ENCODE peak calls at places on chromosomes 5 and 9, in seven cellular contexts. One of them, this sample, is unnamed.

GRCh38 chr9:20744046-20744630 is 60.1 kb downstream of the FOCAD start:
- DNase-seq in neuronal stem cell: no peak
- DNase-seq in trophoblast cell: no peak
- DNase-seq in H1: no peak
- DNase-seq in H9: no peak
- DNase-seq in mesendoderm: no peak
- DNase-seq in mesenchymal stem cell: no peak
- DNase-seq in this sample: no peak

GRCh38 chr9:91047993-91048607 is 246.5 kb downstream of the SYK start:
- DNase-seq in mesendoderm: no peak
- DNase-seq in neuronal stem cell: no peak
- DNase-seq in H9: no peak
- DNase-seq in trophoblast cell: no peak
- DNase-seq in mesenchymal stem cell: peak
- DNase-seq in H1: peak
- DNase-seq in this sample: peak

GRCh38 chr9:98913705-98914104 is 30.0 kb upstream of the COL15A1 start:
- DNase-seq in H1: no peak
- DNase-seq in mesenchymal stem cell: no peak
- DNase-seq in trophoblast cell: no peak
- DNase-seq in neuronal stem cell: no peak
- DNase-seq in H9: no peak
- DNase-seq in mesendoderm: no peak
- DNase-seq in this sample: no peak

GRCh38 chr9:106149956-106150355 is 455.6 kb downstream of the TMEM38B start:
- DNase-seq in H9: no peak
- DNase-seq in neuronal stem cell: no peak
- DNase-seq in H1: no peak
- DNase-seq in mesenchymal stem cell: no peak
- DNase-seq in mesendoderm: no peak
- DNase-seq in trophoblast cell: no peak
- DNase-seq in this sample: no peak

GRCh38 chr9:30799527-30800101 is 1584.8 kb upstream of the ACO1 start:
- DNase-seq in H1: no peak
- DNase-seq in H9: no peak
- DNase-seq in mesendoderm: peak
- DNase-seq in neuronal stem cell: no peak
- DNase-seq in mesenchymal stem cell: no peak
- DNase-seq in trophoblast cell: no peak
- DNase-seq in this sample: no peak

GRCh38 chr5:175344331-175345200 is 99.4 kb downstream of the DRD1 start:
- DNase-seq in trophoblast cell: peak
- DNase-seq in mesenchymal stem cell: no peak
- DNase-seq in mesendoderm: peak
- DNase-seq in H9: no peak
- DNase-seq in H1: no peak
- DNase-seq in neuronal stem cell: no peak
- DNase-seq in this sample: peak

GRCh38 chr5:143734381-143734780 is 77.6 kb upstream of the HMHB1 start:
- DNase-seq in H9: no peak
- DNase-seq in H1: no peak
- DNase-seq in neuronal stem cell: no peak
- DNase-seq in mesendoderm: no peak
- DNase-seq in mesenchymal stem cell: no peak
- DNase-seq in trophoblast cell: no peak
- DNase-seq in this sample: no peak

GRCh38 chr9:127863179-127863578 is 8.7 kb upstream of the ENG start:
- DNase-seq in neuronal stem cell: no peak
- DNase-seq in trophoblast cell: no peak
- DNase-seq in mesenchymal stem cell: no peak
- DNase-seq in H1: no peak
- DNase-seq in mesendoderm: no peak
- DNase-seq in H9: no peak
- DNase-seq in this sample: no peak

GRCh38 chr9:21491742-21492141 is 9.6 kb upstream of the IFNE start:
- DNase-seq in trophoblast cell: no peak
- DNase-seq in mesenchymal stem cell: peak
- DNase-seq in H9: no peak
- DNase-seq in H1: no peak
- DNase-seq in mesendoderm: no peak
- DNase-seq in neuronal stem cell: no peak
- DNase-seq in this sample: no peak

GRCh38 chr9:127204771-127205470 is 59.7 kb upstream of the GARNL3 start:
- DNase-seq in mesendoderm: peak
- DNase-seq in H9: peak
- DNase-seq in mesenchymal stem cell: peak
- DNase-seq in neuronal stem cell: no peak
- DNase-seq in trophoblast cell: peak
- DNase-seq in H1: no peak
- DNase-seq in this sample: peak

GRCh38 chr5:59317023-59317771 is 576.3 kb downstream of the PDE4D start:
- DNase-seq in mesendoderm: peak
- DNase-seq in neuronal stem cell: no peak
- DNase-seq in H9: no peak
- DNase-seq in H1: no peak
- DNase-seq in trophoblast cell: no peak
- DNase-seq in mesenchymal stem cell: peak
- DNase-seq in this sample: peak

GRCh38 chr9:21607576-21607975 is 125.5 kb upstream of the IFNE start:
- DNase-seq in neuronal stem cell: no peak
- DNase-seq in trophoblast cell: no peak
- DNase-seq in H9: no peak
- DNase-seq in H1: no peak
- DNase-seq in mesendoderm: no peak
- DNase-seq in mesenchymal stem cell: no peak
- DNase-seq in this sample: no peak

GRCh38 chr9:114088571-114089170 is 10.4 kb downstream of the KIF12 start:
- DNase-seq in mesendoderm: no peak
- DNase-seq in H9: no peak
- DNase-seq in neuronal stem cell: no peak
- DNase-seq in H1: no peak
- DNase-seq in trophoblast cell: no peak
- DNase-seq in mesenchymal stem cell: no peak
- DNase-seq in this sample: no peak

GRCh38 chr9:16029056-16029615 is 476.3 kb downstream of the CCDC171 start:
- DNase-seq in H1: no peak
- DNase-seq in mesendoderm: no peak
- DNase-seq in trophoblast cell: no peak
- DNase-seq in mesenchymal stem cell: peak
- DNase-seq in H9: no peak
- DNase-seq in neuronal stem cell: no peak
- DNase-seq in this sample: peak

GRCh38 chr9:127825319-127826051 is 22.8 kb downstream of the FPGS start:
- DNase-seq in H9: peak
- DNase-seq in mesenchymal stem cell: no peak
- DNase-seq in neuronal stem cell: peak
- DNase-seq in H1: peak
- DNase-seq in mesendoderm: peak
- DNase-seq in trophoblast cell: no peak
- DNase-seq in this sample: no peak

GRCh38 chr5:68455216-68455615 is 239.7 kb downstream of the PIK3R1 start:
- DNase-seq in mesenchymal stem cell: no peak
- DNase-seq in H9: no peak
- DNase-seq in trophoblast cell: no peak
- DNase-seq in neuronal stem cell: no peak
- DNase-seq in H1: no peak
- DNase-seq in mesendoderm: no peak
- DNase-seq in this sample: no peak

GRCh38 chr9:116589392-116590354 is 97.4 kb upstream of the TRIM32 start:
- DNase-seq in trophoblast cell: peak
- DNase-seq in neuronal stem cell: no peak
- DNase-seq in mesendoderm: peak
- DNase-seq in H9: peak
- DNase-seq in H1: peak
- DNase-seq in mesenchymal stem cell: peak
- DNase-seq in this sample: peak

GRCh38 chr9:81028504-81028903 is 660.8 kb downstream of the TLE1 start:
- DNase-seq in H9: no peak
- DNase-seq in trophoblast cell: peak
- DNase-seq in neuronal stem cell: no peak
- DNase-seq in mesendoderm: peak
- DNase-seq in H1: no peak
- DNase-seq in mesenchymal stem cell: peak
- DNase-seq in this sample: peak

GRCh38 chr5:854217-854616 is 3.4 kb upstream of the ZDHHC11 start:
- DNase-seq in H9: no peak
- DNase-seq in trophoblast cell: no peak
- DNase-seq in H1: no peak
- DNase-seq in mesenchymal stem cell: no peak
- DNase-seq in mesendoderm: no peak
- DNase-seq in neuronal stem cell: no peak
- DNase-seq in this sample: no peak

GRCh38 chr5:32231929-32232328 is 57.8 kb upstream of the GOLPH3 start:
- DNase-seq in mesenchymal stem cell: no peak
- DNase-seq in H1: no peak
- DNase-seq in mesendoderm: peak
- DNase-seq in H9: no peak
- DNase-seq in trophoblast cell: no peak
- DNase-seq in neuronal stem cell: no peak
- DNase-seq in this sample: no peak

GRCh38 chr5:32233696-32234447 is 59.8 kb upstream of the GOLPH3 start:
- DNase-seq in mesenchymal stem cell: peak
- DNase-seq in H9: no peak
- DNase-seq in H1: no peak
- DNase-seq in trophoblast cell: no peak
- DNase-seq in neuronal stem cell: no peak
- DNase-seq in mesendoderm: no peak
- DNase-seq in this sample: peak

GRCh38 chr5:32231241-32231640 is 57.1 kb upstream of the GOLPH3 start:
- DNase-seq in mesendoderm: no peak
- DNase-seq in neuronal stem cell: no peak
- DNase-seq in H9: no peak
- DNase-seq in H1: no peak
- DNase-seq in trophoblast cell: no peak
- DNase-seq in mesenchymal stem cell: no peak
- DNase-seq in this sample: no peak

GRCh38 chr5:32232441-32233219 is 58.5 kb upstream of the GOLPH3 start:
- DNase-seq in mesenchymal stem cell: peak
- DNase-seq in H1: peak
- DNase-seq in H9: peak
- DNase-seq in neuronal stem cell: peak
- DNase-seq in mesendoderm: peak
- DNase-seq in trophoblast cell: peak
- DNase-seq in this sample: peak

GRCh38 chr5:32233220-32233695 is 59.1 kb upstream of the GOLPH3 start:
- DNase-seq in neuronal stem cell: no peak
- DNase-seq in H9: no peak
- DNase-seq in mesendoderm: no peak
- DNase-seq in trophoblast cell: no peak
- DNase-seq in mesenchymal stem cell: no peak
- DNase-seq in H1: no peak
- DNase-seq in this sample: no peak
- H3K27ac ChIP-seq in neuronal stem cell: no peak
- H3K27ac ChIP-seq in H9: no peak
- H3K27ac ChIP-seq in mesendoderm: no peak
- H3K27ac ChIP-seq in trophoblast cell: no peak
- H3K27ac ChIP-seq in mesenchymal stem cell: peak
- H3K27ac ChIP-seq in H1: no peak
- H3K27ac ChIP-seq in this sample: no peak

DNA sequence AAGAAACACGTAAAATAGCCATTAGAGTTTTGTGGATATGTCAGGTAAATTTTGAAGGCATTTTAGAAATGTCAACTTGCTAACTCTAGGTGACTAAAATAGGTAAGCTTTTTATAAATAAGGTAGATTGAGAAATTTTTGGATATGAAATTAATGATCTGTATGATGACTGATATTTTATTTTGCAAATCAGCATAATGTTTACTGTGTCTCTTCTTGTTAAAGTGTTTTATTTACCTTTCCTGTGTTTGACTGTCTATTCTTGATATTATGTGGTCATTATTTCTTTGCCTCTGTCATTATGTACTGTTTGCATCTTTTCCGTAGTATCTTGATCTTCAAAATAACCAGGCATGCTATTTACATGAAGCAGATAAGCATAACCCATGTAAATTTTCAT is 58.4 kb downstream of the ZCCHC7 start:
- DNase-seq in neuronal stem cell: no peak
- DNase-seq in mesendoderm: no peak
- DNase-seq in H9: no peak
- DNase-seq in mesenchymal stem cell: no peak
- DNase-seq in trophoblast cell: no peak
- DNase-seq in H1: no peak
- DNase-seq in this sample: no peak
- H2BK5ac ChIP-seq in neuronal stem cell: no peak
- H2BK5ac ChIP-seq in mesendoderm: no peak
- H2BK5ac ChIP-seq in H9: no peak
- H2BK5ac ChIP-seq in mesenchymal stem cell: no peak
- H2BK5ac ChIP-seq in trophoblast cell: no peak
- H2BK5ac ChIP-seq in H1: no peak
- H2BK5ac ChIP-seq in this sample: no peak

DNA sequence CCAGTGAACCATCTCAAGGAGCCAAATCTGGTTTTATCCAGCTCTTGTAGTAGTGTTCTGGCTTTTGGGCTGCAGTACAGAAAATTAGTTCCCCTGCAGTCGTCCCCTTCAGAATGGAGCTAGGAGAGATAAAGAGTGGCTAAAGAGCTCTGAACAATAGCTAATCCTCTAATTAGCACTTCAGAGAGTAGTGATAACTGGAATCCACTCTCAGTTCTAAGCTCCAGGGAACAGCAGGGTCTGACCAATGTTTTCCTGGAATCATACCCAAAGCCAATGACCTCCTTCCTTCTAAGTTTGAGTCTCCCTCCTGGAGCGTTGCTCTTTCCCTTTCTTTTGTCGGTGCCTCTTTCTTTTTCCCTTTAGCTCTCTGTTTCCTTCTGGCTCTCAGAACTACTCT is 47.4 kb downstream of the MFAP3 start:
- DNase-seq in trophoblast cell: no peak
- DNase-seq in H1: no peak
- DNase-seq in mesendoderm: peak
- DNase-seq in H9: no peak
- DNase-seq in neuronal stem cell: peak
- DNase-seq in mesenchymal stem cell: no peak
- DNase-seq in this sample: no peak
- H3K9ac ChIP-seq in trophoblast cell: no peak
- H3K9ac ChIP-seq in H1: no peak
- H3K9ac ChIP-seq in mesendoderm: peak
- H3K9ac ChIP-seq in H9: no peak
- H3K9ac ChIP-seq in neuronal stem cell: no peak
- H3K9ac ChIP-seq in mesenchymal stem cell: no peak
- H3K9ac ChIP-seq in this sample: no peak

GRCh38 chr9:133888048-133888778 is 103.9 kb downstream of the VAV2 start:
- DNase-seq in mesenchymal stem cell: peak
- DNase-seq in H1: peak
- DNase-seq in mesendoderm: no peak
- DNase-seq in H9: no peak
- DNase-seq in trophoblast cell: peak
- DNase-seq in neuronal stem cell: no peak
- DNase-seq in this sample: no peak

GRCh38 chr9:133888779-133889491 is 103.2 kb downstream of the VAV2 start:
- DNase-seq in H1: peak
- DNase-seq in mesendoderm: no peak
- DNase-seq in H9: no peak
- DNase-seq in mesenchymal stem cell: no peak
- DNase-seq in trophoblast cell: no peak
- DNase-seq in neuronal stem cell: no peak
- DNase-seq in this sample: no peak

GRCh38 chr9:133887540-133888047 is 104.5 kb downstream of the VAV2 start:
- DNase-seq in H9: no peak
- DNase-seq in trophoblast cell: no peak
- DNase-seq in neuronal stem cell: no peak
- DNase-seq in mesenchymal stem cell: no peak
- DNase-seq in H1: peak
- DNase-seq in mesendoderm: no peak
- DNase-seq in this sample: no peak

GRCh38 chr9:133884907-133885744 is 107.0 kb downstream of the VAV2 start:
- DNase-seq in H1: peak
- DNase-seq in trophoblast cell: no peak
- DNase-seq in mesenchymal stem cell: no peak
- DNase-seq in mesendoderm: no peak
- DNase-seq in H9: no peak
- DNase-seq in neuronal stem cell: no peak
- DNase-seq in this sample: no peak

GRCh38 chr9:133886563-133887501 is 105.3 kb downstream of the VAV2 start:
- DNase-seq in trophoblast cell: no peak
- DNase-seq in neuronal stem cell: no peak
- DNase-seq in H1: peak
- DNase-seq in H9: no peak
- DNase-seq in mesendoderm: no peak
- DNase-seq in mesenchymal stem cell: no peak
- DNase-seq in this sample: no peak
- H3K27ac ChIP-seq in trophoblast cell: peak
- H3K27ac ChIP-seq in neuronal stem cell: peak
- H3K27ac ChIP-seq in H1: no peak
- H3K27ac ChIP-seq in H9: no peak
- H3K27ac ChIP-seq in mesendoderm: no peak
- H3K27ac ChIP-seq in mesenchymal stem cell: no peak
- H3K27ac ChIP-seq in this sample: no peak

This sample was measured in IMR-90.